ENCODE peak calls at places on chromosome 2, in ten cellular contexts. J is PC-3, Q is H9, C is right atrium auricular region, E is uterus, O is hepatocyte, Y is Caco-2, N is esophagus squamous epithelium, F is mucosa of descending colon, V is left ventricle myocardium inferior. G is an unnamed sample. For H3K9me3 and H3K4me1, the result is how much of the 10 kb centered on the place peaks cover.

GRCh38 chr2:120435671-120436459 is 89.9 kb downstream of the INHBB start:
- DNase-seq in J (no peak), Q (peak), C (no peak), E (no peak), O (no peak), Y (no peak), N (no peak), F (no peak), V (no peak), G (peak)

GRCh38 chr2:189782221-189782671 is 1.9 kb downstream of the ORMDL1 start:
- DNase-seq in J (peak), Q (no peak), C (no peak), E (no peak), O (no peak), Y (no peak), N (no peak), F (no peak), V (no peak), G (no peak)

GRCh38 chr2:229715895-229716507 is 1.6 kb upstream of the DNER start:
- DNase-seq in J (peak), Q (peak), C (no peak), E (no peak), O (peak), Y (peak), N (no peak), F (no peak), V (no peak), G (no peak)

GRCh38 chr2:31414601-31415241 is at the start of gene XDH:
- DNase-seq in J (peak), Q (no peak), C (no peak), E (no peak), O (peak), Y (no peak), N (no peak), F (peak), V (no peak), G (no peak)

GRCh38 chr2:136032192-136032591 is 46.8 kb upstream of the DARS1 start:
- DNase-seq in J (no peak), Q (no peak), C (no peak), E (no peak), O (no peak), Y (no peak), N (no peak), F (no peak), V (no peak), G (no peak)

GRCh38 chr2:196808281-196808680 is 874 bp downstream of the C2orf66 start:
- DNase-seq in J (no peak), Q (no peak), C (no peak), E (no peak), O (no peak), Y (no peak), N (no peak), F (no peak), V (no peak), G (no peak)

GRCh38 chr2:10499911-10500521 is 51.9 kb upstream of the ODC1 start:
- DNase-seq in J (no peak), Q (no peak), C (peak), E (no peak), O (no peak), Y (no peak), N (no peak), F (no peak), V (no peak), G (no peak)

GRCh38 chr2:234839285-234839684 is 112.5 kb upstream of the SH3BP4 start:
- DNase-seq in J (no peak), Q (no peak), C (no peak), E (no peak), O (no peak), Y (peak), N (no peak), F (no peak), V (no peak), G (no peak)

GRCh38 chr2:18149660-18150246 is 271.3 kb downstream of the KCNS3 start:
- DNase-seq in J (peak), Q (no peak), C (no peak), E (no peak), O (peak), Y (peak), N (no peak), F (no peak), V (no peak), G (no peak)

GRCh38 chr2:25824216-25824615 is 54.1 kb downstream of the ASXL2 start:
- DNase-seq in J (no peak), Q (no peak), C (no peak), E (no peak), O (no peak), Y (no peak), N (no peak), F (no peak), V (no peak), G (no peak)
- H3K9me3 ChIP-seq in J (under half), Q (under half), C (under half), E (under half), O (under half), Y (under half), N (under half), F (under half), V (under half), G (under half)

DNA sequence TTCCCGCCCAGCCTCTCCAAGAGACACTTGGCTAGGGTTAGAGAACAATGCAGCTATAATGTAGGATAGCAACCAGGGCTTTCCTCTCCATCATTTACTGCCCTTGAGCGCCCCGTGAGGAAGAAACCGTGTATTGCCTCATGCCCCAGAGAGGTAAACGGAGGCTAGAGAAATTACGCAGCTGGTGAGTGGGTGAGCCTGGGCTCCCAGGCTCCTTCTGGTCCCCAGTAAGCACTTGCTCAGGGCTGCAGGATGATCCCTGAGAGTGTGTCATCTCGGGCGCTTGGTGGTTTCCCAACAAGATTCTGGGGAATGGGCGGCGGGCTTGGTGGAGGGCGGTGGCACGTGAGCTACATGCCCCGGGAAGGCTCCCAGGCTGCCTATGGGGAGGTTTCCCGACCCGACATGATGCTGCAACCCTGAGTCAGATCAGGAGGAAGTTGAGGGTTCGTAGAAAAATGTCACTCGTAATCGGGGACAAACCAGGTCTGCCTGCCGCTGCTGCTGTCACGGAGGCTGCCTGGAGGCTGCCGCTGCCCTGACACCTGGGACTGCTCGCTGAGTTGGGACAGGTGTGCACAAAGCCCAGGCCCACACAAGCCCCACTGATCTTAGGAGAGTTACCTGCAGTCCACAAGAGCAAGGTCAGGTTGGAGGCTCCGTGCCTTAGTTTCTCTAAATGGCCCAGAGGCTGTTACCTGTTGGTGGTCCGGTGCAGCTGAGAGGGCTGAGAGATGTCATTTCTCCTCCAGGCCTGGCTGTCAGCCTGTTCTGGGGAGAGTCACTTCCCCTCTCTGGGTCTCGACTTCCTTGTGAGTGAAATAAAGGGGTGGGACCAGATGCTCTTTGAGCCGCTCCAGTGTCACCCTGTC is at the start of gene GPR55:
- DNase-seq in J (no peak), Q (peak), C (no peak), E (no peak), O (no peak), Y (no peak), N (no peak), F (peak), V (no peak), G (peak)
- TF ChIP-seq CTCF in J (peak), Q (peak), C (peak), E (no peak), O (no peak), Y (no peak), N (no peak), F (no peak), V (peak), G (no peak)

DNA sequence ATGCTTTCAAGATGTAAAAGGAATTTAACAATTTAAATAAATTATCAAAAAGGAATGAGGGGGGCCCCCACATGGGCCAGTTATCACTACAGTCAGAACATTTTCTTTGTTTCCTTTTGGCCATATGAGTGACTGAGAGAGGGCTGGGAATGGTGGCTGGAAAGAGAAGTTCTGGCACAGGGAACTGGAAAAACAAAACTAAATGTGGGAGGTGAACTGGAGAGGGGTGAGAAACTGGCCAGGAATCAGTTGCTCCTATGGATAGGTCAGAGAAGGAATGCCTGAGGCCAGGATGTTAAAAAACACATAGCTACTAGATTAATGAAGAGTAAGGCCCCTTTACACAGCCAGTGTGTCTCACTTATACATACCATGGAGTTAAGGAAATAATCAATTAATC is 121.0 kb downstream of the RBMS1 start:
- DNase-seq in J (no peak), Q (no peak), C (no peak), E (no peak), O (no peak), Y (no peak), N (no peak), F (no peak), V (no peak), G (no peak)
- H3K4me1 ChIP-seq in J (under half), Q (under half), C (under half), E (half or more), O (under half), Y (under half), N (half or more), F (under half), V (half or more), G (half or more)

DNA sequence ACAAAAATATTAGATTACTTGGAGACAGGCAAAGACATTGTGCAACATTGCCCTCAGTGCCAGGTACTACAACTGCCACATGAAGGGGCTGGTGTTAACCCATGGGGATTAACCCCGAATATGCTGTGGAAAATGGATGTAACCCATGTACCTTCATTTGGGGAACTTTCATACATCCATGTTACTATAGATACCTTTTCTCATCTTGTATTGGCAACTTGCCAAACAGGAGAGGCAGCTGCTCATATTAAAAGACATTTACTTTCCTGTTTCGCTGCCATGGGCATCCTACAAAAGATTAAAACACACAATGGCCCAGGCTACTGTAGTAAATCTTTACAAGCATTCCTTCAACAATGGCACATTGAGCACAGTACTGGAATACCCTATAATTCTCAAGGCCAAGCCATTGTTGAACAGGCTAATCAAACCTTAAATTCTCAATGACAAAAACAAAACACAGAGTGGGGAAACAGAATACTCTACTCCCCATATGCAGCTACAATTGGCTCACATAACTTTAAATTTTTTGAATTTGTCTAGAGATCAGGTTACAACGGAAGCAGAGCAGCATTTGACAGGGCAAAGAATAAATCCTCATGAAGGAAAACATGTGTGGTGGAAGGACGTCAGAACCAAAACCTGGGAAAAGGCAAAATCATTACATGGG is 1723.5 kb upstream of the LRRTM1 start:
- DNase-seq in J (no peak), Q (no peak), C (no peak), E (no peak), O (no peak), Y (no peak), N (no peak), F (no peak), V (no peak), G (no peak)
- H3K9me3 ChIP-seq in J (under half), Q (under half), C (under half), E (under half), O (under half), Y (under half), N (under half), F (under half), V (under half), G (under half)

DNA sequence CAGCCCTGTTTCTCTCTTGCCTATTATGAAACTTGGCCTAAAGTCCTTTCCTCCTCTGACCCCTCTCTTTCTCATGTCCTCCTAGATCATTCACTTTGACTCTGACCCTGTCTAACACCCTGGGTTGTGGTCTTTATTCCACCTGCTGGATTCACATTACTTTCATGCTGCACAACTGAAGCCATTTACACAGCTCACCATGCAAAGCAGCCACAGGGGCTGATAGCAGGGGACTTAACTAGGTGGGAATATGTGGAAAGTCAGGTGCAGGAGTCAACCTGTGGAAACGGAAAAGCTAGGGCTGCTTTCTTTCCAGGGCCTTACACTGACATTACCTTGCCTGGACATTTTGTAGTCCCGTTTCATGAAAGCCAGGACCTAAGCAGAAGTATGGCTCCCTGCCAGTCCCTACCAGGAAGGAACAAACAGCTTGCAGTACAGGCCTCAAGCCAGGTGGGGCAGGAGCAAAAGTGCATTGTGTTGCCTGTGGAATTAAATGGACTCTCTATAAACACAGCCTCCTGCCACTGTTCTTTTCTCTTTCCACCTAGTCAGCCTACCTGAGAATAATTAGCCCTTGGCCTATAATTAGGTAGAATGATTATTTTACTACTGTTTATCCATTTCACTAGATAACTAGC is 11.8 kb downstream of the MAPRE3 start:
- DNase-seq in J (peak), Q (peak), C (peak), E (peak), O (peak), Y (peak), N (no peak), F (peak), V (peak), G (peak)
- TF ChIP-seq CTCF in J (peak), Q (peak), C (peak), E (peak), O (peak), Y (peak), N (no peak), F (peak), V (peak), G (no peak)

DNA sequence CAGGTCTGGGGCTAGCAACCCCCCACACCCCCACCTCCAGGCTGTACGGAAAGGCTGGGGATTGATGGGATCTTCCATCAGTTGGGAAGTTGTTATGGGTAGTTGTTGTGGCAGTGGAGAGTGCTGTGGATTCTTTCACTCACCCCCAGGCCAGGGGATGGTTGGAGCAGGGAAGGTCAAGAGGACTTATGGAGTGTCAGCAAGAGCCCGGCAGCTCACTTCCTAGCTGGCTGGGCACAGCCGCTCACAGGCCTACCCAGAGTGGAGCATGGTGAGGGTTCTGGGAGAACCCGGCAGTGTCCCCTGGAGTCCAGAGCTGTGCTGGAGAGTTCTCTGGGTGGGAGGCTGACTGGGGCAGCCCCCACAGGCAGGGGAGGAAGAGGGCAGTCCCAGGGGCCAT is 122.2 kb downstream of the MSH2 start:
- DNase-seq in J (no peak), Q (no peak), C (no peak), E (no peak), O (no peak), Y (no peak), N (no peak), F (no peak), V (no peak), G (no peak)
- H3K4me1 ChIP-seq in J (under half), Q (under half), C (under half), E (under half), O (under half), Y (under half), N (under half), F (under half), V (under half), G (under half)

GRCh38 chr2:20666114-20666363 is 905 bp upstream of the GDF7 start:
- DNase-seq in J (no peak), Q (no peak), C (no peak), E (no peak), O (no peak), Y (no peak), N (no peak), F (no peak), V (no peak), G (no peak)
- H3K9me3 ChIP-seq in J (under half), Q (under half), C (under half), E (under half), O (under half), Y (under half), N (under half), F (under half), V (under half), G (under half)

GRCh38 chr2:191302459-191303155 is 57.4 kb downstream of the MYO1B start:
- DNase-seq in J (peak), Q (no peak), C (no peak), E (no peak), O (no peak), Y (peak), N (no peak), F (no peak), V (no peak), G (no peak)
- TF ChIP-seq CTCF in J (peak), Q (peak), C (no peak), E (no peak), O (peak), Y (peak), N (no peak), F (no peak), V (no peak), G (no peak)

G was measured in ascending aorta.